ENCODE peak calls at places on chromosomes 4 and X, in six cellular contexts. V, Q, G, M, X and Z are unnamed samples.

GRCh38 chr4:148632476-148632875 is 190.3 kb upstream of the NR3C2 start:
- DNase-seq in V (no peak), Q (no peak), G (no peak), M (no peak), X (no peak), Z (no peak)

GRCh38 chrX:10519761-10520160 is 100.6 kb downstream of the MID1 start:
- DNase-seq in V (no peak), Q (no peak), G (peak; percentile 75), M (no peak), X (peak; percentile 48), Z (peak; percentile 12)

GRCh38 chrX:118976599-118977340 is 2.4 kb downstream of the LONRF3 start:
- DNase-seq in V (no peak), Q (no peak), G (peak; percentile 25), M (no peak), X (peak; percentile 25), Z (no peak)

GRCh38 chrX:31132803-31133202 is 61.0 kb upstream of the FTHL17 start:
- DNase-seq in V (no peak), Q (no peak), G (no peak), M (no peak), X (no peak), Z (no peak)

GRCh38 chrX:15167826-15168225 is 102.1 kb downstream of the ASB9 start:
- DNase-seq in V (no peak), Q (no peak), G (no peak), M (no peak), X (no peak), Z (no peak)

GRCh38 chr4:165403667-165404066 is 24.9 kb downstream of the CPE start:
- DNase-seq in V (peak; percentile 36), Q (no peak), G (no peak), M (no peak), X (no peak), Z (no peak)

GRCh38 chr4:94068712-94069111 is 139.0 kb upstream of the SMARCAD1 start:
- DNase-seq in V (no peak), Q (no peak), G (no peak), M (no peak), X (no peak), Z (no peak)

GRCh38 chr4:17941731-17942130 is 79.8 kb downstream of the LCORL start:
- DNase-seq in V (no peak), Q (no peak), G (peak; percentile 8), M (no peak), X (peak; percentile 7), Z (peak; percentile 5)

GRCh38 chr4:80594696-80595095 is 259.2 kb downstream of the CFAP299 start:
- DNase-seq in V (no peak), Q (no peak), G (no peak), M (no peak), X (no peak), Z (no peak)

GRCh38 chr4:3363411-3364141 is 70.8 kb downstream of the RGS12 start:
- DNase-seq in V (no peak), Q (no peak), G (no peak), M (no peak), X (no peak), Z (no peak)

GRCh38 chr4:21948347-21949072 is at the start of gene KCNIP4:
- DNase-seq in V (peak; percentile 64), Q (no peak), G (no peak), M (peak; percentile 63), X (peak; percentile 12), Z (no peak)

GRCh38 chr4:40915318-40916217 is 165.8 kb downstream of the NSUN7 start:
- DNase-seq in V (no peak), Q (no peak), G (peak; percentile 81), M (no peak), X (peak; percentile 55), Z (peak; percentile 57)

GRCh38 chrX:38262715-38263620 is 42.3 kb upstream of the SRPX start:
- DNase-seq in V (no peak), Q (no peak), G (peak; percentile 58), M (no peak), X (peak; percentile 56), Z (peak; percentile 72)

GRCh38 chr4:158282252-158282651 is 72.0 kb downstream of the TMEM144 start:
- DNase-seq in V (no peak), Q (no peak), G (peak; percentile 18), M (no peak), X (peak; percentile 18), Z (peak; percentile 40)

GRCh38 chr4:151169223-151169622 is 69.8 kb downstream of the RPS3A start:
- DNase-seq in V (no peak), Q (no peak), G (no peak), M (peak; percentile 14), X (peak; percentile 97), Z (peak; percentile 99)

GRCh38 chr4:129900430-129900953 is 804.5 kb downstream of the C4orf33 start:
- DNase-seq in V (no peak), Q (no peak), G (no peak), M (no peak), X (no peak), Z (no peak)

GRCh38 chr4:10554694-10555093 is 97.5 kb upstream of the ZNF518B start:
- DNase-seq in V (peak; percentile 49), Q (no peak), G (peak; percentile 95), M (peak; percentile 70), X (peak; percentile 71), Z (peak; percentile 59)

GRCh38 chrX:40570346-40571093 is 10.2 kb upstream of the ATP6AP2 start:
- DNase-seq in V (no peak), Q (no peak), G (peak; percentile 10), M (no peak), X (no peak), Z (no peak)

GRCh38 chr4:106201373-106201772 is 114.6 kb downstream of the TBCK start:
- DNase-seq in V (no peak), Q (no peak), G (peak; percentile 10), M (no peak), X (peak; percentile 35), Z (peak; percentile 12)

GRCh38 chrX:112840382-112841113 is at the start of gene AMOT:
- DNase-seq in V (peak; percentile 98), Q (peak; percentile 58), G (peak; percentile 75), M (peak; percentile 72), X (peak; percentile 82), Z (peak; percentile 60)

GRCh38 chr4:25838526-25838925 is 24.3 kb downstream of the SEL1L3 start:
- DNase-seq in V (no peak), Q (no peak), G (no peak), M (no peak), X (no peak), Z (no peak)

GRCh38 chr4:54998991-54999390 is 126.4 kb downstream of the KDR start:
- DNase-seq in V (no peak), Q (no peak), G (peak; percentile 7), M (no peak), X (peak; percentile 36), Z (peak; percentile 4)

GRCh38 chr4:77797239-77797638 is 21.9 kb downstream of the CNOT6L start:
- DNase-seq in V (no peak), Q (no peak), G (peak; percentile 48), M (no peak), X (no peak), Z (no peak)

GRCh38 chr4:11529625-11530201 is 101.0 kb upstream of the HS3ST1 start:
- DNase-seq in V (no peak), Q (no peak), G (no peak), M (no peak), X (peak; percentile 93), Z (peak; percentile 89)

GRCh38 chr4:2094545-2094944 is 35.4 kb downstream of the NAT8L start:
- DNase-seq in V (no peak), Q (no peak), G (no peak), M (no peak), X (no peak), Z (no peak)

GRCh38 chrX:10470009-10470408 is 150.4 kb downstream of the MID1 start:
- DNase-seq in V (no peak), Q (no peak), G (no peak), M (no peak), X (no peak), Z (peak; percentile 10)

GRCh38 chr4:100519205-100519604 is 1.4 kb upstream of the EMCN start:
- DNase-seq in V (no peak), Q (no peak), G (no peak), M (no peak), X (no peak), Z (no peak)

GRCh38 chr4:17476811-17477210 is 35.1 kb downstream of the QDPR start:
- DNase-seq in V (no peak), Q (no peak), G (no peak), M (no peak), X (no peak), Z (no peak)

GRCh38 chr4:186840771-186841301 is 117.2 kb upstream of the FAT1 start:
- DNase-seq in V (no peak), Q (no peak), G (no peak), M (no peak), X (no peak), Z (no peak)
- H3K27ac ChIP-seq in V (no peak overlapping the region), Q (no peak overlapping the region), G (no peak overlapping the region), M (no peak overlapping the region), X (no peak overlapping the region), Z (peak overlapping the region; percentile 90)

GRCh38 chrX:69365349-69365748 is 138.8 kb upstream of the NALF2 start:
- DNase-seq in V (no peak), Q (no peak), G (no peak), M (no peak), X (no peak), Z (no peak)
- H3K14ac ChIP-seq in V (no peak overlapping the region), Q (no peak overlapping the region), G (no peak overlapping the region), M (peak overlapping the region; percentile 21), X (no peak overlapping the region), Z (no peak overlapping the region)

GRCh38 chr4:89301902-89302301 is 5.7 kb downstream of the GPRIN3 start:
- DNase-seq in V (no peak), Q (no peak), G (no peak), M (no peak), X (no peak), Z (no peak)
- H3K27ac ChIP-seq in V (no peak overlapping the region), Q (no peak overlapping the region), G (no peak overlapping the region), M (no peak overlapping the region), X (no peak overlapping the region), Z (no peak overlapping the region)

GRCh38 chrX:150769408-150769807 is 76.2 kb downstream of the MTMR1 start:
- DNase-seq in V (no peak), Q (no peak), G (no peak), M (no peak), X (no peak), Z (no peak)
- H3K14ac ChIP-seq in V (no peak overlapping the region), Q (no peak overlapping the region), G (no peak overlapping the region), M (no peak overlapping the region), X (no peak overlapping the region), Z (no peak overlapping the region)